ENCODE peak calls at places on chromosomes 1 and 21, in eight cellular contexts. D is astrocyte; X is kidney tubule cell; C is GM12865; V is HEK293T; F is stimulated activated CD8-positive, alpha-beta memory T cell treated with anti-CD3 and anti-CD28 coated beads, Interleukin-4, amount 100 ng/mL, for 4 hours; G is GM13977; Y is Calu3. W is an unnamed sample.

GRCh38 chr1:36436820-36437219 is 13.4 kb downstream of the OSCP1 start:
- DNase-seq in D (peak; percentile 62), X (peak; percentile 96), C (peak; percentile 20), V (no peak), F (no peak), G (no peak), Y (peak; percentile 65), W (no peak)

GRCh38 chr1:201488817-201489581 is 17.9 kb downstream of the CSRP1 start:
- DNase-seq in D (peak; percentile 93), X (peak; percentile 89), C (no peak), V (no peak), F (no peak), G (no peak), Y (peak; percentile 61), W (peak; percentile 65)

GRCh38 chr1:84083321-84083720 is 60.8 kb upstream of the PRKACB start:
- DNase-seq in D (no peak), X (no peak), C (no peak), V (no peak), F (no peak), G (no peak), Y (no peak), W (no peak)

GRCh38 chr1:234782057-234782800 is 172.3 kb upstream of the IRF2BP2 start:
- DNase-seq in D (no peak), X (no peak), C (no peak), V (no peak), F (no peak), G (no peak), Y (no peak), W (no peak)

GRCh38 chr1:23168079-23168461 is 586 bp downstream of the LUZP1 start:
- DNase-seq in D (no peak), X (peak; percentile 44), C (peak; percentile 41), V (peak; percentile 31), F (no peak), G (peak; percentile 66), Y (peak; percentile 14), W (peak; percentile 51)

GRCh38 chr1:30586671-30587070 is 136.7 kb downstream of the MATN1 start:
- DNase-seq in D (no peak), X (no peak), C (no peak), V (peak; percentile 17), F (no peak), G (no peak), Y (no peak), W (no peak)

GRCh38 chr1:7278827-7279752 is 492.0 kb upstream of the VAMP3 start:
- DNase-seq in D (no peak), X (no peak), C (no peak), V (no peak), F (no peak), G (no peak), Y (no peak), W (no peak)

GRCh38 chr1:78840447-78841251 is 165.9 kb downstream of the ADGRL4 start:
- DNase-seq in D (peak; percentile 88), X (peak; percentile 83), C (peak; percentile 11), V (peak; percentile 25), F (no peak), G (no peak), Y (no peak), W (peak; percentile 46)

GRCh38 chr1:222928212-222928611 is 113.4 kb downstream of the DISP1 start:
- DNase-seq in D (peak; percentile 29), X (peak; percentile 61), C (no peak), V (peak; percentile 43), F (no peak), G (no peak), Y (no peak), W (peak; percentile 26)

GRCh38 chr1:10905841-10906655 is 106.4 kb upstream of the TARDBP start:
- DNase-seq in D (no peak), X (no peak), C (no peak), V (no peak), F (no peak), G (no peak), Y (no peak), W (no peak)

GRCh38 chr1:24586970-24587820 is 31.3 kb downstream of the NCMAP start:
- DNase-seq in D (peak; percentile 25), X (peak; percentile 72), C (peak; percentile 72), V (peak; percentile 76), F (no peak), G (peak; percentile 79), Y (peak; percentile 46), W (peak; percentile 79)

GRCh38 chr1:202203238-202204039 is 9.8 kb downstream of the LGR6 start:
- DNase-seq in D (no peak), X (no peak), C (peak; percentile 23), V (no peak), F (no peak), G (no peak), Y (no peak), W (peak; percentile 77)

GRCh38 chr1:63907051-63907450 is 133.2 kb downstream of the ROR1 start:
- DNase-seq in D (no peak), X (no peak), C (no peak), V (no peak), F (no peak), G (no peak), Y (no peak), W (no peak)

GRCh38 chr1:23514121-23514679 is 16.8 kb downstream of the E2F2 start:
- DNase-seq in D (no peak), X (no peak), C (no peak), V (no peak), F (no peak), G (no peak), Y (no peak), W (no peak)

GRCh38 chr1:66916320-66916719 is 8.3 kb downstream of the DNAI4 start:
- DNase-seq in D (no peak), X (no peak), C (no peak), V (no peak), F (no peak), G (no peak), Y (no peak), W (peak; percentile 97)

GRCh38 chr1:150159550-150159949 is 9.8 kb downstream of the PLEKHO1 start:
- DNase-seq in D (no peak), X (no peak), C (peak; percentile 74), V (no peak), F (no peak), G (no peak), Y (no peak), W (no peak)

GRCh38 chr1:157472302-157472701 is 80.0 kb downstream of the FCRL5 start:
- DNase-seq in D (no peak), X (peak; percentile 3), C (no peak), V (no peak), F (no peak), G (no peak), Y (no peak), W (no peak)

GRCh38 chr21:38879912-38880577 is 74.3 kb downstream of the ETS2 start:
- DNase-seq in D (no peak), X (no peak), C (no peak), V (no peak), F (no peak), G (no peak), Y (no peak), W (no peak)

GRCh38 chr1:204041803-204042505 is 31.0 kb upstream of the SOX13 start:
- DNase-seq in D (no peak), X (peak; percentile 30), C (peak; percentile 6), V (no peak), F (no peak), G (no peak), Y (no peak), W (no peak)